ENCODE peak calls at places on chromosome 3, in ten cellular contexts. Y is endothelial cell of umbilical vein; B is lower lobe of right lung; R is heart right ventricle; S is IMR-90; H is CD8-positive, alpha-beta T cell; J is AG04450; U is Peyer's patch; N is cardiac muscle cell; L is upper lobe of left lung. A is an unnamed sample. For H3K9me3, the result is how much of the 10 kb centered on the place peaks cover.

GRCh38 chr3:177015881-177016280 is 181.4 kb downstream of the TBL1XR1 start:
- DNase-seq in Y (no peak), B (no peak), R (no peak), S (no peak), H (no peak), J (no peak), U (no peak), N (no peak), L (no peak), A (no peak)

GRCh38 chr3:179196098-179196497 is 47.9 kb downstream of the PIK3CA start:
- DNase-seq in Y (peak), B (no peak), R (no peak), S (peak), H (peak), J (peak), U (no peak), N (no peak), L (no peak), A (no peak)

GRCh38 chr3:48623851-48624547 is 2.4 kb upstream of the TMEM89 start:
- DNase-seq in Y (no peak), B (no peak), R (no peak), S (no peak), H (no peak), J (no peak), U (no peak), N (no peak), L (no peak), A (no peak)

GRCh38 chr3:84601303-84601702 is 357.5 kb upstream of the CADM2 start:
- DNase-seq in Y (no peak), B (no peak), R (no peak), S (no peak), H (no peak), J (no peak), U (no peak), N (no peak), L (no peak), A (no peak)

GRCh38 chr3:185830018-185830797 is 5.4 kb upstream of the IGF2BP2 start:
- DNase-seq in Y (no peak), B (no peak), R (no peak), S (no peak), H (no peak), J (no peak), U (no peak), N (no peak), L (no peak), A (no peak)

GRCh38 chr3:160981217-160981938 is 123.8 kb downstream of the B3GALNT1 start:
- DNase-seq in Y (no peak), B (peak), R (no peak), S (no peak), H (peak), J (no peak), U (peak), N (no peak), L (peak), A (no peak)

GRCh38 chr3:9732080-9732752 is 681 bp downstream of the BRPF1 start:
- DNase-seq in Y (peak), B (peak), R (peak), S (no peak), H (peak), J (no peak), U (peak), N (peak), L (peak), A (no peak)

GRCh38 chr3:100954990-100955389 is 38.2 kb downstream of the ABI3BP start:
- DNase-seq in Y (peak), B (no peak), R (no peak), S (peak), H (no peak), J (peak), U (no peak), N (no peak), L (no peak), A (peak)

GRCh38 chr3:172096881-172097420 is 57.6 kb downstream of the FNDC3B start:
- DNase-seq in Y (peak), B (no peak), R (no peak), S (peak), H (no peak), J (no peak), U (no peak), N (peak), L (no peak), A (no peak)

GRCh38 chr3:152328841-152329240 is 60.1 kb downstream of the MBNL1 start:
- DNase-seq in Y (peak), B (no peak), R (no peak), S (peak), H (no peak), J (peak), U (no peak), N (no peak), L (no peak), A (no peak)

GRCh38 chr3:55629432-55629831 is 142.3 kb upstream of the WNT5A start:
- DNase-seq in Y (no peak), B (peak), R (peak), S (peak), H (no peak), J (no peak), U (no peak), N (peak), L (peak), A (no peak)

GRCh38 chr3:128539376-128539775 is 46.4 kb upstream of the GATA2 start:
- DNase-seq in Y (no peak), B (no peak), R (no peak), S (no peak), H (no peak), J (no peak), U (no peak), N (no peak), L (no peak), A (no peak)

GRCh38 chr3:112739252-112739945 is 98.5 kb upstream of the CCDC80 start:
- DNase-seq in Y (no peak), B (no peak), R (no peak), S (peak), H (no peak), J (no peak), U (no peak), N (no peak), L (no peak), A (no peak)

GRCh38 chr3:40237892-40238571 is 71.5 kb upstream of the EIF1B start:
- DNase-seq in Y (no peak), B (no peak), R (no peak), S (peak), H (no peak), J (no peak), U (no peak), N (peak), L (no peak), A (no peak)

GRCh38 chr3:187211532-187212274 is 14.4 kb downstream of the RTP1 start:
- DNase-seq in Y (no peak), B (no peak), R (no peak), S (peak), H (no peak), J (no peak), U (no peak), N (no peak), L (no peak), A (no peak)

GRCh38 chr3:45509038-45509767 is 85.3 kb upstream of the LIMD1 start:
- DNase-seq in Y (no peak), B (no peak), R (no peak), S (peak), H (no peak), J (peak), U (no peak), N (no peak), L (no peak), A (no peak)

GRCh38 chr3:12438318-12438717 is 46.0 kb upstream of the TSEN2 start:
- DNase-seq in Y (no peak), B (no peak), R (no peak), S (no peak), H (no peak), J (no peak), U (no peak), N (no peak), L (no peak), A (no peak)

GRCh38 chr3:31544634-31545033 is 11.9 kb downstream of the STT3B start:
- DNase-seq in Y (no peak), B (peak), R (peak), S (no peak), H (no peak), J (no peak), U (no peak), N (peak), L (peak), A (no peak)

GRCh38 chr3:116242825-116243224 is 202.5 kb downstream of the LSAMP start:
- DNase-seq in Y (no peak), B (no peak), R (no peak), S (no peak), H (no peak), J (no peak), U (no peak), N (no peak), L (no peak), A (no peak)

DNA sequence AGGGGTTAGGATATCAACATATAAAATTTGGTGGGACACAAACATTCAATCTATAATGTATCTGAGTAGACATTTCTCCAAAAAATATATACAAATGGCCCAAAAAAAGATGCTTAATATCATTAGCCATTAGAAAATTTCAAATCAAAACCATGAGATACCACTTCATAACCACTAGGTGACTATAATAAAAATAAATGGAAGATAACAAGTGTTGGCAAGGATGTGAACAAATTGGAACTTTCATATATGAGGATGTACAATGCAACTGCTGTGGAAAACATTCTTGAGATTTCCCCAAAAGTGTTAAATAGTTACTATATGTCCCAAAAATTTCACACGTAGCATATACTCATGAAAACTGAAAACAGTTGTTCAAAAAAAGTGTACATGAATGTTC is 36.5 kb upstream of the WNT7A start:
- DNase-seq in Y (no peak), B (no peak), R (no peak), S (no peak), H (no peak), J (no peak), U (no peak), N (no peak), L (no peak), A (no peak)
- H3K9me3 ChIP-seq in Y (under half), B (half or more), R (half or more), S (under half), H (under half), J (under half), U (under half), N (under half), L (under half), A (under half)

DNA sequence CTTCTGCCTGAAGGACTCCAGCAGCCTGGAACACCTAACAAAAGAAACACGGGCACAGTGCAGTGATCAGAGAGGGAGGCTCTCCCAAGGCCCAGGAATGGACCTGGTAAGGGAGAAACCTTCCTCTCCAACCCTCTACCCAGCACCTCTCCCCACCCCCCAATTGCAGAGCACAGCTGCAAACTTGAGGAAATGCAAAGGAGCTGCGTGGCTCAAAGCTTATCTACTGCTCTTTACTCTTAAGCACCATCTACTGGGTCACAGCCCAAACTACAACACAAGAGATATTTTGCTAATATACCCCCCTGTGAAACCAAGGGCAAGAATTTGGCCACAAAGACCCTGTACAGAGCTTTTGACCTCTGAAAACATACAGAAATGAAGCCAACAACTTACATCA is 328.3 kb downstream of the OXSM start:
- DNase-seq in Y (no peak), B (no peak), R (no peak), S (no peak), H (no peak), J (no peak), U (no peak), N (peak), L (no peak), A (no peak)
- TF ChIP-seq CTCF in Y (no peak), B (no peak), R (peak), S (no peak), H (no peak), J (no peak), U (no peak), N (no peak), L (no peak), A (no peak)

DNA sequence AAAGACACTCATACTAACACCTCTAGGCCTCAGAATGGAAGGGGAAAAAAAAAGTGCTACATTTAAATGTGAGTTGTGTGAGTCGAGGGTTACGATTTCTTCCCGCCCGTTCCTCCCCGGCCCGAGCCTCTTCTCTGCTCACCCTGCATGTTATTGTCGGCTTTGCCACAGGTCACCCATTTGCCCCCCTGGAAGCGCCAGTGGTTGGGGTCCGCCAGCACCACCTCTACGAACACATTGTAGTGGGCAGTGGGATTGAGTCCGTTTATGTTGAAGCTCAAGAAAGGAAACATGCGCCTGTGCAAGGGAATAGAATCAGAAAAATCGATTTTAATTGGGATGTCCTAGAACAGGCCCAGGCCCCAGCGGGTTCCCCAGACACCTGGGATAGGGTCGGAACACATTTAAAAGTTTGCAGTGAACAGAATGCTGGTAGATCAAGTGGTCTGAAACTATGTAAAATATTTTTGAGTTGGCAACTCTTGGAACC is 2.0 kb downstream of the EOMES start:
- DNase-seq in Y (no peak), B (no peak), R (no peak), S (no peak), H (no peak), J (no peak), U (no peak), N (no peak), L (no peak), A (no peak)
- H3K9me3 ChIP-seq in Y (under half), B (under half), R (under half), S (under half), H (under half), J (under half), U (under half), N (under half), L (under half), A (under half)

GRCh38 chr3:908839-909238 is 184.0 kb upstream of the CNTN6 start:
- DNase-seq in Y (no peak), B (no peak), R (no peak), S (no peak), H (no peak), J (no peak), U (no peak), N (peak), L (no peak), A (no peak)
- TF ChIP-seq CTCF in Y (no peak), B (no peak), R (no peak), S (no peak), H (no peak), J (no peak), U (no peak), N (no peak), L (no peak), A (no peak)

DNA sequence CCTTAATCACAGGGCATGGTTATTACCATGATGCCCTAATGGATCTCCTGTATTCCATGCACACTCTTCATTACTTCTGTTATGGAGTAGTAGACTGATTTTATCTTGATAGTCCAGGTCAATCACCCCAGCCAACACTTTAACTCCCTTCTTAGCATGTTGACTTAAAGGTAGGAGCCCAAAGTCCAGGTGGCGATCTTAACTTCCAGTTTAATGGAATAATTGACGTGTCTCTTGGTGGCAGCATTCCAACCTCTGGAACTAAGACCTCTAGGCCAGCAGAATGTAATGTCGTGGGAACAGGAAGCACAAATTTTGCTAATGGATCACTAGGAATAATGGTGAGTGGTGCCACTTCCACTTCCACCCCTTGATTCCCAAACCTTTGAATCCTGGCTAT is 687.2 kb upstream of the SGO1 start:
- DNase-seq in Y (no peak), B (no peak), R (no peak), S (no peak), H (no peak), J (no peak), U (no peak), N (no peak), L (no peak), A (no peak)
- H3K9me3 ChIP-seq in Y (under half), B (under half), R (under half), S (under half), H (under half), J (under half), U (under half), N (under half), L (under half), A (under half)

DNA sequence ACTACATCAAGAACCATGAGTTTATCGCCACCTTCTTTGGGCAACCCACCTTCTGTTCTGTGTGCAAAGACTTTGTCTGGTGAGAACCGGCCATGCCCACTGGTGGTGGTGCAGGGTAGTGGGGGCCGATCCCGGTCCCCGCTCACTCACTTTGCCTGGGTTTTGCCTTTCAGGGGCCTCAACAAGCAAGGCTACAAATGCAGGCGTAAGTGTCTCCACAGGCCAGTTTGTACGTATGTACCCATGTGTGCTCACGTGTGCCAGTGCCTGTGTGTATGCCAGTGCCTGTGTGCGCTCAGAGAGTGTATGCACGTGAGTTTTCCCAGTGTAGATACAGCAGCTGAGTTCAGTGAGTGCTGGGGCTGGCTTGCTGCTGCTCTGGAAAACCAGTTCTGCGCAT is 20.5 kb downstream of the PRKCD start:
- DNase-seq in Y (no peak), B (no peak), R (no peak), S (no peak), H (peak), J (no peak), U (no peak), N (no peak), L (no peak), A (no peak)
- TF ChIP-seq CTCF in Y (no peak), B (no peak), R (no peak), S (no peak), H (no peak), J (no peak), U (no peak), N (no peak), L (no peak), A (no peak)

GRCh38 chr3:38469852-38470251 is 16.2 kb downstream of the ACVR2B start:
- DNase-seq in Y (no peak), B (no peak), R (no peak), S (no peak), H (no peak), J (no peak), U (no peak), N (no peak), L (no peak), A (no peak)
- H3K9me3 ChIP-seq in Y (under half), B (under half), R (under half), S (under half), H (under half), J (under half), U (under half), N (under half), L (under half), A (under half)

GRCh38 chr3:46831316-46831715 is 31.9 kb downstream of the MYL3 start:
- DNase-seq in Y (no peak), B (no peak), R (no peak), S (no peak), H (no peak), J (no peak), U (no peak), N (no peak), L (no peak), A (no peak)

GRCh38 chr3:46831841-46832240 is 31.4 kb downstream of the MYL3 start:
- DNase-seq in Y (no peak), B (no peak), R (no peak), S (no peak), H (no peak), J (no peak), U (no peak), N (no peak), L (no peak), A (no peak)

GRCh38 chr3:46833346-46834300 is 29.6 kb downstream of the MYL3 start:
- DNase-seq in Y (no peak), B (no peak), R (no peak), S (no peak), H (no peak), J (no peak), U (no peak), N (no peak), L (no peak), A (no peak)

GRCh38 chr3:46830801-46831200 is 32.4 kb downstream of the MYL3 start:
- DNase-seq in Y (no peak), B (no peak), R (no peak), S (no peak), H (no peak), J (no peak), U (no peak), N (no peak), L (no peak), A (no peak)

GRCh38 chr3:46829699-46830208 is 33.5 kb downstream of the MYL3 start:
- DNase-seq in Y (no peak), B (no peak), R (no peak), S (no peak), H (no peak), J (no peak), U (no peak), N (no peak), L (no peak), A (no peak)
- TF ChIP-seq CTCF in Y (no peak), B (no peak), R (no peak), S (no peak), H (no peak), J (no peak), U (no peak), N (no peak), L (no peak), A (no peak)

A was measured in uterus.